ENCODE peak calls at places on chromosomes 4 and X, in five cellular contexts. Q, C, L, F and X are unnamed samples.

GRCh38 chr4:99563310-99564186 is at the start of gene TRMT10A:
- DNase-seq in Q (peak), F (peak), L (peak), C (peak), X (peak)

GRCh38 chr4:105274090-105274489 is 127.4 kb downstream of the TET2 start:
- DNase-seq in Q (no peak), F (no peak), C (no peak), L (no peak), X (no peak)

GRCh38 chrX:106752101-106752678 is 25.7 kb downstream of the RNF128 start:
- DNase-seq in C (no peak), F (no peak), L (no peak), Q (no peak), X (no peak)

GRCh38 chr4:25970691-25971427 is 56.8 kb downstream of the SMIM20 start:
- DNase-seq in L (no peak), C (no peak), Q (no peak), F (no peak), X (no peak)

GRCh38 chrX:72003811-72004750 is 93.4 kb downstream of the NHSL2 start:
- DNase-seq in C (no peak), L (peak), Q (peak), F (no peak), X (no peak)

GRCh38 chr4:7333801-7334421 is 100.8 kb downstream of the PSAPL1 start:
- DNase-seq in F (no peak), L (no peak), Q (no peak), C (no peak), X (no peak)

GRCh38 chr4:5734841-5735240 is 23.8 kb downstream of the EVC start:
- DNase-seq in L (peak), C (no peak), F (no peak), Q (no peak), X (no peak)

GRCh38 chrX:2504706-2505332 is 4.0 kb upstream of the DHRSX start:
- DNase-seq in F (no peak), C (no peak), Q (no peak), L (no peak), X (no peak)

GRCh38 chr4:57943672-57944071 is 833.5 kb upstream of the IGFBP7 start:
- DNase-seq in L (no peak), F (no peak), Q (no peak), C (no peak), X (no peak)

GRCh38 chr4:161256716-161257115 is 907.1 kb downstream of the FSTL5 start:
- DNase-seq in F (no peak), Q (no peak), L (no peak), C (no peak), X (no peak)

GRCh38 chr4:59091376-59092142 is 1981.4 kb upstream of the IGFBP7 start:
- DNase-seq in C (no peak), Q (no peak), F (no peak), L (no peak), X (no peak)

GRCh38 chr4:94947681-94948108 is 189.9 kb downstream of the BMPR1B start:
- DNase-seq in F (no peak), L (no peak), Q (no peak), C (no peak), X (no peak)

GRCh38 chr4:7276538-7276937 is 84.2 kb downstream of the SORCS2 start:
- DNase-seq in Q (no peak), F (no peak), L (no peak), C (no peak), X (no peak)

GRCh38 chrX:47112316-47112954 is 32.1 kb downstream of the NDUFB11 start:
- DNase-seq in C (no peak), Q (no peak), L (no peak), F (no peak), X (no peak)

GRCh38 chr4:41795796-41796195 is 47.3 kb upstream of the PHOX2B start:
- DNase-seq in L (no peak), Q (no peak), F (no peak), C (no peak), X (no peak)

GRCh38 chr4:140653718-140654515 is 85.2 kb upstream of the UCP1 start:
- DNase-seq in C (no peak), F (no peak), L (no peak), Q (no peak), X (no peak)

GRCh38 chr4:6873792-6874461 is 35.7 kb upstream of the TBC1D14 start:
- DNase-seq in Q (peak), C (peak), L (peak), F (peak), X (peak)

GRCh38 chr4:125368161-125368560 is 53.4 kb downstream of the FAT4 start:
- DNase-seq in L (no peak), C (no peak), Q (no peak), F (no peak), X (no peak)

GRCh38 chr4:57442834-57443291 is 332.7 kb upstream of the IGFBP7 start:
- DNase-seq in Q (peak), C (no peak), F (no peak), L (peak), X (no peak)

GRCh38 chrX:154596290-154596929 is 11.5 kb downstream of the CTAG1A start:
- DNase-seq in L (no peak), Q (no peak), C (no peak), F (no peak), X (no peak)

GRCh38 chrX:130110379-130111219 is at the start of gene ELF4:
- DNase-seq in L (peak), C (peak), Q (no peak), F (no peak), X (peak)